ENCODE peak calls at places on chromosomes 5 and 9, in four cellular contexts. R is SK-N-SH, B is HepG2, Z is K562. A is an unnamed sample.

GRCh38 chr5:159340511-159340910 is 10.2 kb upstream of the IL12B start:
- DNase-seq in R (no peak), B (no peak), Z (no peak), A (no peak)

GRCh38 chr5:151216781-151217180 is 7.1 kb downstream of the CCDC69 start:
- DNase-seq in R (no peak), B (no peak), Z (no peak), A (no peak)

GRCh38 chr5:58085800-58086199 is 374.1 kb downstream of the PLK2 start:
- DNase-seq in R (no peak), B (no peak), Z (no peak), A (peak; percentile 8)

GRCh38 chr5:176186107-176186506 is 52.1 kb upstream of the SIMC1 start:
- DNase-seq in R (no peak), B (no peak), Z (no peak), A (no peak)

GRCh38 chr5:6766558-6767191 is 53.4 kb downstream of the TENT4A start:
- DNase-seq in R (peak; percentile 89), B (no peak), Z (no peak), A (peak; percentile 77)

GRCh38 chr9:93523518-93524144 is 52.8 kb upstream of the PHF2 start:
- DNase-seq in R (no peak), B (no peak), Z (no peak), A (no peak)

GRCh38 chr9:68947015-68947414 is 66.9 kb downstream of the PRKACG start:
- DNase-seq in R (no peak), B (no peak), Z (no peak), A (no peak)

GRCh38 chr5:177471610-177472356 is 1.7 kb downstream of the DBN1 start:
- DNase-seq in R (peak; percentile 73), B (no peak), Z (no peak), A (no peak)

GRCh38 chr9:121766081-121766683 is 114.7 kb downstream of the DAB2IP start:
- DNase-seq in R (no peak), B (no peak), Z (no peak), A (no peak)

GRCh38 chr5:95918421-95919006 is 43.1 kb downstream of the ELL2 start:
- DNase-seq in R (no peak), B (no peak), Z (peak; percentile 23), A (no peak)

GRCh38 chr9:34385561-34386230 is 9.0 kb upstream of the MYORG start:
- DNase-seq in R (no peak), B (no peak), Z (no peak), A (no peak)

GRCh38 chr9:4196886-4197285 is 103.0 kb downstream of the GLIS3 start:
- DNase-seq in R (no peak), B (no peak), Z (no peak), A (no peak)

GRCh38 chr9:73838871-73839270 is 658.3 kb upstream of the RORB start:
- DNase-seq in R (no peak), B (no peak), Z (no peak), A (no peak)

GRCh38 chr9:7656648-7657047 is 142.9 kb downstream of the DMAC1 start:
- DNase-seq in R (no peak), B (peak; percentile 8), Z (no peak), A (no peak)

GRCh38 chr9:81266086-81266485 is 423.3 kb downstream of the TLE1 start:
- DNase-seq in R (no peak), B (no peak), Z (no peak), A (no peak)

GRCh38 chr5:173762930-173763329 is 125.2 kb upstream of the CPEB4 start:
- DNase-seq in R (no peak), B (peak; percentile 41), Z (no peak), A (no peak)

GRCh38 chr5:40790947-40791593 is 7.1 kb downstream of the PRKAA1 start:
- DNase-seq in R (no peak), B (peak; percentile 36), Z (no peak), A (no peak)

GRCh38 chr5:172411423-172412111 is 42.8 kb downstream of the SH3PXD2B start:
- DNase-seq in R (no peak), B (no peak), Z (no peak), A (no peak)

GRCh38 chr5:112366987-112367386 is 52.1 kb downstream of the EPB41L4A start:
- DNase-seq in R (peak; percentile 27), B (peak; percentile 20), Z (peak; percentile 16), A (peak; percentile 26)
- TF ChIP-seq MAX in R (no peak), B (no peak), Z (no peak), A (no peak)

DNA sequence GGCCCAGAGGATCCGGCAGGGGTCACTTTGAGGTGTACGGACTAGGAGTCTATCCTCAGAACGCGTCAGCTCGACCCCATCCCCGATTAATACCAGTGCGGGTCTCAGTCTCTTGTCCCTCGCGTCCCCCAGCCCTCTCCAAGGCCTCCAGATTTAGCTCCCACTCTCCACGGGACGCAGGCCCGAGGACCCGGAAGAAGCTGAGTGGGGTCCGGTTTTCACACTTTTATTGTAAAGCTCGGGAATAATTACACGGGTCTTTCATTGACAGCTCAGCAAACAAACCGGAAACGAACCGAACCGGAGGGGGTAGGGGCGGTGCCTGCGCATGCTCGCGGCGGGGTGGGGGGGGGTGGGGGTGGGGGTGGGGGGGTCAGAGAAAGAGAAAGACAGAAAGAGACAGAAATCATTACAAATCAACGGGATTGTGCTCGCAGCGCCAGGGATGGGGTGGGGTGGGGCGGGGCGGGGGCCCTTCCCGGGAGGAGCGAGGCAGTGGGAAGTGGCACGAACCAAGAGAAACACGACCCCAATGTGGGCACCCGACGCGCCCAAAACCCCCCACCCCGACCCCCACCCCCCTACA is 27.9 kb downstream of the PCDH1 start:
- DNase-seq in R (peak; percentile 83), B (no peak), Z (peak; percentile 61), A (no peak)
- TF ChIP-seq ELF1 in R (no peak), B (no peak), Z (peak; percentile 55), A (no peak)

GRCh38 chr5:76820491-76820890 is 1.7 kb downstream of the F2RL1 start:
- DNase-seq in R (no peak), B (peak; percentile 26), Z (no peak), A (no peak)
- TF ChIP-seq MAX in R (no peak), B (no peak), Z (no peak), A (no peak)

GRCh38 chr9:133980864-133981588 is 11.1 kb downstream of the VAV2 start:
- DNase-seq in R (peak; percentile 45), B (no peak), Z (no peak), A (no peak)

GRCh38 chr9:133978226-133979123 is 13.6 kb downstream of the VAV2 start:
- DNase-seq in R (peak; percentile 25), B (peak; percentile 93), Z (no peak), A (no peak)

GRCh38 chr9:133979921-133980863 is 11.9 kb downstream of the VAV2 start:
- DNase-seq in R (peak; percentile 67), B (no peak), Z (no peak), A (no peak)

GRCh38 chr9:133977421-133978201 is 14.5 kb downstream of the VAV2 start:
- DNase-seq in R (no peak), B (no peak), Z (no peak), A (no peak)

DNA sequence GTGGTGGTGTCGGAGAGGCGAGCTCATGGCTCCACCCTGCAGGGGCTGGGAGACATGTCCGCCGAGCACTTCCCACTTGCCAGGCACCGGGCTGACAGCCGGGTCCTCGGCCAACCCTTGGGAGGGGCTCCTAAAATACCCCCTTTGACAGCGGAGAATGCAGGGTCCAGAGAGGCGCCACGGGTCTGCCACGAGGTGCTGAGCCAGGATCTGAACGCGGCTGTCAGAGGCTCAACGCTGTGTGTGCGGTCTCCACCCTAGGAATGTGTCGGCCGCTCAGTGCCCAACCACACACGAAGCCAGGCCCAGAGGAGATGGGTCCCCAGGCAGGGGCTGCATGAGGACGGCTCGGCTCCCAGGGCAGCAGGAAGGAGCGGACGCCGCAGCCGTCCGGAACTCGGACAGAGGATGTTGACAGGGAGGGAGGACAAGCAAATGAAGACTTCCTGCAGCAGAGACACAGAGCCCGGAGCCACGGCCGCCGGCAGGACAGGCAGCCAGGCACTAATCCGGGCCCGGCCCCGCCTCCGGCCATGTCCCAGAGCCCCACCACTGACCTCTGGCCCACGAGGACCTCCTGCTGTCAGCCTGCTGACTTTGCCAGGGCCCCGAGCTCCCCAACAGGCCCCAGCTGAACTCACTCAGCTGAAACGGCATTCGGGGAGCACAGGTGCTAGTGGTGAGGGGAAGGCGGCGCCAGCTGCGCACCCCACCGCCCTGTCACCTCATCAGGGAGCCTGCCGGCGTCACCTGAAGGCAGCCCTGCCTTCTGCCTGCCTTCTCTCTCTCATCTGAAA is 12.8 kb downstream of the VAV2 start:
- DNase-seq in R (peak; percentile 38), B (peak; percentile 80), Z (no peak), A (no peak)
- TF ChIP-seq ELF1 in R (no peak), B (peak; percentile 40), Z (no peak), A (no peak)

GRCh38 chr5:10832421-10832820 is 71.4 kb upstream of the DAP start:
- DNase-seq in R (no peak), B (no peak), Z (no peak), A (no peak)
- TF ChIP-seq MAX in R (no peak), B (no peak), Z (no peak), A (no peak)

DNA sequence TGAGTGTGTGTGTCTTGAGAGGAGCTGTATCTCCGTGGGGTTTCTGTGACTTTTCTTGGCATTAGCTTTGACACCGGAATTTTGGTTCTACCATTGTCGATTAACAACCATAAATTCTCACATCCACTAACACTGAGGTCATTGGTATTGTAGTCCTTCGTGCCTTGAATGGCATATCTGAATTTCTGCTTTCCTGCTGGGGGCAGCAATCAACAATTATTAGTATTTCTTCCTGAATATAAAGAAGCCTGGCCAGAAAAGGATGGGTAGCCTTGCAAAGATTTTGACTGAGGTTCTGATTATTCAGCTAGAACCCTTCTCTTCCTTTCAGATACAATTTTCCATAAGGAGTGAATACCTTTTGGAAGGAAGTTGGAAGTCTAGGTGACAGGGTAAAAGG is 33.5 kb upstream of the SHOC1 start:
- DNase-seq in R (no peak), B (no peak), Z (no peak), A (no peak)
- TF ChIP-seq ELF1 in R (no peak), B (no peak), Z (no peak), A (no peak)

GRCh38 chr5:2096827-2097226 is 214.1 kb upstream of the IRX4 start:
- DNase-seq in R (no peak), B (no peak), Z (no peak), A (no peak)

GRCh38 chr5:2095011-2095410 is 212.3 kb upstream of the IRX4 start:
- DNase-seq in R (no peak), B (no peak), Z (no peak), A (no peak)

GRCh38 chr5:2094616-2094995 is 211.9 kb upstream of the IRX4 start:
- DNase-seq in R (no peak), B (no peak), Z (no peak), A (no peak)

GRCh38 chr5:2093859-2094615 is 211.3 kb upstream of the IRX4 start:
- DNase-seq in R (no peak), B (no peak), Z (no peak), A (no peak)
- TF ChIP-seq MAX in R (no peak), B (no peak), Z (peak; percentile 28), A (peak; percentile 46)

DNA sequence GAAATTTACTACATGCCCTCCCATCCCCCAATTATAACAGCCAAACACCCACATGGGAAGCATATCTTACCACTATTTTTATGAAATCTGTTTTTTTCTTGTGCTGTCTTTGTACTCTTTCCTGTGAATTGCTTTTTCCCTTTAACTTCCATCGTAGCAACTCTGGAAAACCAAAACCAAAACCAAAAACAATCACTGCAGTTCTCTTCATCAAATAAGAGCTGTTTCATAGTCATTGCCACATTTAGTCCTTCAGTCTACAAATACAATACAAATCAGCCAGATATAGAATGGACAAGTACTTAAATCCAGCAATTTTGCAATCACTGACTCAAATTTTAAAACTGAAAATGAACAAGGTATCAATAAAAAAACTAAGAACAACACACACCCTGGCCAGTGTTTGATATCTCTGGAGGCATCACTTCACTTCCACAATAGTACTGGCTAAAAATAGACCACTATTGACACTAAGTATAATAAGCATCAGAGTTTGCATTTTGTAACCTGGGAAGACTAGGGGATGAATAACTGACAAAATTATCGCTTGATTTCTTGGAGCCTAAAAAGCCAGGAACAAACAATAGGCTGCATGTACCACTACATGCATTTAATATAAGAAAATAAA is 5.4 kb downstream of the PUM3 start:
- DNase-seq in R (no peak), B (no peak), Z (no peak), A (no peak)
- TF ChIP-seq ELF1 in R (no peak), B (no peak), Z (no peak), A (no peak)